ENCODE peak calls at places on chromosomes 1 and 21, in six cellular contexts. T is GM12891, M is GM12878, H is HepG2, N is K562, E is H1. L is an unnamed sample.
A peak's percentile ranks its signal among the peaks of the same experiment; 100 is the strongest.

GRCh38 chr1:235022341-235023196 is 106.1 kb downstream of the TOMM20 start:
- DNase-seq in E (no peak), H (no peak), M (no peak), N (peak; percentile 46), T (no peak), L (no peak)

GRCh38 chr21:23601549-23601948 is 2005.7 kb downstream of the MRPL39 start:
- DNase-seq in T (no peak), N (no peak), M (no peak), E (no peak), H (no peak), L (no peak)

GRCh38 chr21:43956667-43957030 is 55.5 kb upstream of the TRAPPC10 start:
- DNase-seq in T (no peak), N (no peak), H (no peak), M (no peak), E (no peak), L (no peak)

GRCh38 chr1:38872401-38873026 is 634 bp downstream of the MYCBP start:
- DNase-seq in E (no peak), T (peak; percentile 42), N (peak; percentile 54), M (no peak), H (no peak), L (no peak)

GRCh38 chr1:228341814-228342626 is 64.6 kb downstream of the TRIM11 start:
- DNase-seq in M (no peak), E (no peak), N (no peak), H (no peak), T (no peak), L (no peak)

GRCh38 chr1:86542626-86543025 is 4.3 kb upstream of the CLCA4 start:
- DNase-seq in E (no peak), N (no peak), T (no peak), H (no peak), M (no peak), L (no peak)

GRCh38 chr1:80582980-80583379 is 1217.8 kb upstream of the ADGRL2 start:
- DNase-seq in E (no peak), T (no peak), H (no peak), M (no peak), N (no peak), L (no peak)

GRCh38 chr1:109767596-109768334 is 4.0 kb upstream of the EPS8L3 start:
- DNase-seq in M (no peak), N (no peak), H (no peak), T (no peak), E (no peak), L (no peak)

DNA sequence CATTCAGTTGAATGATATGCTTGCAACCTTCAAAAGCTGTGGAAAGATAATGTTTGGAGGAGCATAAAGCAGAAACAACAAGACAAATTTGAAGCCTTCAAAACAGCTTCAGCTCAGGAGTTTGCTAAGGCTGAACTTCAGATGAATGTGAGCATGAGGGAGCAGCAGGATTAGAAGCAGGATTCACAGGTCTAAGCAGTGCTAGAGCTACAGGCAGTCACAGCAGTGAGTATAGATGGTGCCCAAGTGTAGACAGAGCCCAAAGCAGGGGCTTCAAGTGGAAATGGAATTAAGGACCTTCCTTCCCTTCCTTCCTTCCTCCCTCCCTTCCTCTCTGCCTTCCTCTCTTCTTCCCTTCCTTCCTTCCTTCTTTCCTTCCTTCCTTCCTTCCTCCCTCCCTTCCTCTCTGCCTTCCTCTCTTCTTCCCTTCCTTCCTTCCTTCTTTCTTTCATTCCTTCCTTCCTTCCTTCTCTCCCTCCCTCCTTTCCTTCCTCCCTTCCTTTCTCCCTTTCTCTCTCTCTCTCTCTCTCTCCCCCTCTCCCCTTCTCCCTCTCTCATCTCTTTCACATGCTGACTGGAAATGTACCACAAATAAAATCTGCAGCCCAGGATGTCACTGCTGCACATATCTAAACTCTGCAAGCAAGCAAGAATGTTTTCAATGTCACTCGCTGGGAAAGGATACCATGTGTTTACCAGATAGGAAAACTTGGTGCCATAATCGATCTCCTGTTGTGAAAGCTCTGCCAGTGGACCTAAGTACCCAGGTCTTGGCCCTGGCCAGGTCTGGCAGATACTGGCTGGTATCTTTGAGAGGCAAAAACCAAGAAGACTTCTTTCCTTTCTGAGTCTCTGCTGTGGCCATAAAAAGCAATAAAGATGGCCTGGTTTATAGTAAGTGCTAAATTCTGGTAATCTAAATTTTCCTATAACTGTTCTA is 13.1 kb upstream of the SLC30A10 start:
- DNase-seq in E (no peak), M (no peak), T (no peak), H (no peak), N (no peak), L (no peak)
- TF ChIP-seq POLR2AphosphoS5 in E (no peak), M (no peak), T (no peak), H (no peak), N (no peak), L (no peak)

DNA sequence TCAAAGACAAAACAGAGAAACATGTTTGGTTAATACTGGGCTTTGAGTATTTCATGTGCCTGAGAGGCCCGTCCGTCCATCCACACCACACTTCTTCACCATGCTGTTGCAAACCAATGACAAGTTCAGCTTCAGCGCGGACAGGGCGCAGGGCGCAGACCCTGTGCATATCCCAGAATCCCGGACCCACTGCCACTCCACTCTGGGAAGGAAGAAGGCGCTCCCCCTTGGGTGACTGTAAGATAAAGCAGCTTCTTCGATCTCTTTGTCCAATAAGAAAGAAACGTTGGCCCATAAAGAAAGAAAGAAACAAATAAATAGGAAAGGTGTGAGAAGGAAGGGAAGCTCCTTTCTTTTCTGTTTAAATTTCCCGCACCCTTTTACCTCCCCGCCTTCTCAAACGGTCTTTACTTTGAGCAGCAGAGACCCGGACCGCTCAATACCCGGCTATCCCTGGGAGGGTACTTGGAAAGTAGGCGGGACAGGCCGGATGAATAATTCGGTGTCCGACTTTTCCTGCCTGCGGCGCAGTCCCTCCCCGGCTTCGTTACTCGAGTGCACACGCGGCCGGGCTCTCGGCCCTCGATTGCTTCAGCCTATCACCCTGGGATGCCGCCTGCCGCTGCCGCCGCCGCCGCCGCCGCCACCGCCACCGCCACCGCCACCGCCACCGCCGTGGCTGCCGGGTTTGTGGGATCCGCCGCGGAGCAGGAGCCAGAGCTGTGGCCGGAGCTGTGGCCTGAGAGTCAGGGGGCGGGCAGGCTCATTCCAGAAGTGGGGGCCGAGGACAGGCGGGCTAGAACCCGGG is 550 bp upstream of the RASAL2 start:
- DNase-seq in M (peak; percentile 27), N (peak; percentile 94), T (peak; percentile 82), H (peak; percentile 90), E (peak; percentile 86), L (peak; percentile 70)
- TF ChIP-seq POLR2A in M (no peak), N (peak; percentile 44), T (no peak), H (peak; percentile 60), E (peak; percentile 69), L (no peak)

GRCh38 chr1:178652506-178652905 is 72.5 kb upstream of the RALGPS2 start:
- DNase-seq in N (no peak), E (no peak), H (no peak), M (no peak), T (no peak), L (no peak)

GRCh38 chr1:178651742-178652141 is 73.3 kb upstream of the RALGPS2 start:
- DNase-seq in E (no peak), T (no peak), M (no peak), N (no peak), H (no peak), L (no peak)

GRCh38 chr1:178653091-178653490 is 72.0 kb upstream of the RALGPS2 start:
- DNase-seq in E (no peak), M (no peak), N (no peak), H (no peak), T (no peak), L (no peak)

GRCh38 chr1:178649582-178650350 is 75.3 kb upstream of the RALGPS2 start:
- DNase-seq in N (no peak), H (no peak), T (no peak), M (no peak), E (no peak), L (no peak)

DNA sequence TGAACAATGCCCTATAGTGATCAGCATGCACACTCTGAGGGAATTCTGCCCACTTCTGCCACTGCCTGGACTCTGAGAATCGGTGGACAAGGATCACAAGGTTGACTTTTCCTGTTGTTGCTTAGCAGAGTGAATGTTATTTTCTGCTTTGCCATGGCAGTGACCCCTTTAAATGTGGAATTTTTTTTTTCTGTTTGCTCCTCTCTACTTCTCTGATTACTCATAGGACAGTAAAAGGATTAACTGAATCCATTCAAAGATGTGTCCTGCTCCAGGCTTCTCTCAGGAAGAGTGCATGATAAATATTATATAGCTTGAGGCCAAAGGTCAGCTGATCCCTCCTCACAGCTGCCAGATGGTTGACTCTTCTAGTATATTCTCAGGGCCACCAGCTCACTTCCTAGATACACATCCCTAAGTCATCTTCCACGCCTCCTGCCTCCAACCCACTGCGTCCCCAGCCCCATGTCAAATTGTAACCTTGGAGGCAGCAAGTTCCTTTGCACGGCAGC is 74.0 kb upstream of the RALGPS2 start:
- DNase-seq in E (no peak), H (peak; percentile 19), M (no peak), N (no peak), T (no peak), L (no peak)
- TF ChIP-seq TAF1 in E (no peak), H (no peak), M (no peak), N (no peak), T (no peak), L (no peak)

GRCh38 chr1:145988773-145989172 is 7.6 kb downstream of the TXNIP start:
- DNase-seq in H (no peak), E (no peak), T (no peak), M (no peak), N (no peak), L (no peak)

GRCh38 chr1:145987926-145988325 is 8.5 kb downstream of the TXNIP start:
- DNase-seq in T (no peak), M (no peak), N (no peak), E (no peak), H (no peak), L (no peak)

GRCh38 chr1:145991799-145992412 is 4.5 kb downstream of the TXNIP start:
- DNase-seq in N (peak; percentile 63), E (no peak), T (no peak), H (no peak), M (no peak), L (no peak)

GRCh38 chr1:145992502-145992936 is 3.9 kb downstream of the TXNIP start:
- DNase-seq in H (no peak), M (no peak), E (no peak), N (no peak), T (no peak), L (no peak)

DNA sequence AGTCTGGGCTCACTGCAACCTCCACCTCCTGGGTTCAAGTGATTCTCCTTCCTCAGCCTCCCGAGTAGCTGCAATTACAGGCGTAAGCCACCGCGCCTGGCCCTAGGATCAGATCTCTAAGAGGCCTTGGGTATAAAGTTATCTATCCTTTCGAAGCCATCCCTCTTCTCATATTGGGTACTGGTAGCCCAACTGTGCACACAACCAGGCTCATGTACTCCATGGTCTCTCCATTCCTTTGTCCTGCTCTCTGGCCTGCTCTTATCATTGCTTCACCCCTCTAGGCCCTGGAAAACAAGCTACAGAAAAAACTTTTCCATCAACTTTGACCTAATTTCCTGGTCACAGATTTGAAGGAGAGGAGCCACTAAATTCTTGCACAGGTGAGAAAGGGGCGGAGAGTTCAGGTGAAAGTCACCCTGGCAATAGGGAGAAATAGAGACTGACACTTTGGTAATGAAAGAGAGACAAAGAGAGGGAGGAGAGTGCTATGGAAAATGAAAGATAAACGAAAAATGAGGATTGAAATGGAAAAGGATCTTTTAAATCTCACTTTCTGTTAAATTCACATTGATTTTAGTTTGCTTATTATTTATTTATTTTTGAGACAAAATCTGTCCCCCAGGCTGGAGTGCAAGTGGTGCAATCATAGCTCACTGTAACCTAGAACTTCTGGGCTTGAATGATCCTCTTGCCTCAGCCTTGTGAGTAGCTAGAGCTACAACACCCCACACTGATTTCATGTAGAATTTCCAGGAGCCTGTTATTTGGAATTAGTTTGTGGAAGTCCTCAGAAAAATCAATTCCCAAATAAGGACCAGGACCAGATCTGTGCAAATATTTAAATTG is 5.9 kb downstream of the TXNIP start:
- DNase-seq in M (no peak), N (no peak), T (no peak), H (peak; percentile 58), E (no peak), L (no peak)
- TF ChIP-seq POLR2AphosphoS5 in M (no peak), N (no peak), T (peak; percentile 38), H (no peak), E (no peak), L (no peak)

GRCh38 chr21:26965567-26966359 is 1.1 kb downstream of the ADAMTS5 start:
- DNase-seq in N (no peak), H (no peak), T (peak; percentile 6), M (no peak), E (no peak), L (no peak)
- TF ChIP-seq POLR2A in N (no peak), H (no peak), T (no peak), M (no peak), E (no peak), L (no peak)

L was measured in GM12892.